ENCODE peak calls at places on chromosomes 11 and 22, in seven cellular contexts. B is right lobe of liver; I is naive thymus-derived CD8-positive, alpha-beta T cell; E is T-helper 2 cell; Q is astrocyte of the hippocampus; P is HEK293T; F is NCI-H2029 treated with DMSO at 0.1 percent for 48 hours. A is an unnamed sample.
A peak's percentile ranks its signal among the peaks of the same experiment; 100 is the strongest.

GRCh38 chr11:10450451-10451398 is 4.3 kb upstream of the AMPD3 start:
- DNase-seq in B (peak; percentile 79), I (peak; percentile 59), E (peak; percentile 42), Q (peak; percentile 64), P (no peak), F (peak; percentile 25), A (peak; percentile 75)

GRCh38 chr11:64447717-64448598 is 89.0 kb downstream of the RPS6KA4 start:
- DNase-seq in B (peak; percentile 60), I (no peak), E (no peak), Q (peak; percentile 58), P (no peak), F (no peak), A (no peak)

GRCh38 chr11:125561924-125562323 is 7.4 kb upstream of the EI24 start:
- DNase-seq in B (no peak), I (no peak), E (no peak), Q (no peak), P (no peak), F (no peak), A (no peak)

GRCh38 chr11:44632466-44633123 is 67.1 kb downstream of the CD82 start:
- DNase-seq in B (peak; percentile 66), I (peak; percentile 24), E (no peak), Q (peak; percentile 32), P (peak; percentile 57), F (no peak), A (peak; percentile 63)

GRCh38 chr11:29780756-29781155 is 236.1 kb downstream of the KCNA4 start:
- DNase-seq in B (no peak), I (no peak), E (no peak), Q (peak; percentile 9), P (no peak), F (no peak), A (no peak)

GRCh38 chr11:37411289-37411688 is 813.3 kb upstream of the RAG2 start:
- DNase-seq in B (no peak), I (no peak), E (no peak), Q (no peak), P (no peak), F (no peak), A (no peak)

GRCh38 chr11:6613496-6613895 is 1.5 kb upstream of the TAF10 start:
- DNase-seq in B (no peak), I (no peak), E (no peak), Q (no peak), P (no peak), F (no peak), A (no peak)

GRCh38 chr11:95680169-95680929 is 109.2 kb downstream of the FAM76B start:
- DNase-seq in B (no peak), I (no peak), E (no peak), Q (peak; percentile 81), P (no peak), F (no peak), A (no peak)

GRCh38 chr22:24543679-24544243 is 11.2 kb downstream of the GUCD1 start:
- DNase-seq in B (peak; percentile 65), I (no peak), E (no peak), Q (no peak), P (no peak), F (no peak), A (no peak)

GRCh38 chr11:113271551-113272245 is 42.7 kb upstream of the TTC12 start:
- DNase-seq in B (no peak), I (no peak), E (no peak), Q (no peak), P (no peak), F (no peak), A (no peak)